ENCODE peak calls at places on chromosomes 4 and X, in seven cellular contexts. P, C, J, H, B, O and I are unnamed samples.

GRCh38 chr4:42819863-42820514 is 72.5 kb upstream of the GRXCR1 start:
- DNase-seq in H (no peak), J (no peak), C (no peak), B (no peak), O (no peak), P (no peak), I (no peak)

GRCh38 chr4:19213388-19213787 is 1038.3 kb upstream of the SLIT2 start:
- DNase-seq in P (no peak), C (peak), B (no peak), J (no peak), H (no peak), O (no peak), I (no peak)

GRCh38 chr4:177251237-177251636 is 58.4 kb upstream of the NEIL3 start:
- DNase-seq in P (no peak), H (peak), B (no peak), C (no peak), J (no peak), O (no peak), I (no peak)

GRCh38 chr4:117868201-117868600 is 166.1 kb upstream of the NDST3 start:
- DNase-seq in O (no peak), H (no peak), J (no peak), P (no peak), C (no peak), B (no peak), I (no peak)

GRCh38 chr4:145525291-145525740 is 43.7 kb downstream of the SMAD1 start:
- DNase-seq in O (no peak), H (no peak), J (no peak), B (no peak), C (peak), P (no peak), I (no peak)

GRCh38 chr4:139245590-139245989 is 34.4 kb downstream of the MGARP start:
- DNase-seq in H (no peak), P (no peak), J (no peak), C (no peak), B (no peak), O (peak), I (no peak)

GRCh38 chrX:77347572-77347971 is 99.6 kb upstream of the FGF16 start:
- DNase-seq in O (no peak), C (peak), B (no peak), H (no peak), P (no peak), J (no peak), I (no peak)

GRCh38 chr4:144456196-144456595 is 189.8 kb upstream of the HHIP start:
- DNase-seq in B (no peak), P (no peak), C (no peak), H (no peak), O (no peak), J (no peak), I (no peak)

GRCh38 chrX:33741807-33742206 is 390.3 kb downstream of the FAM47A start:
- DNase-seq in O (no peak), C (no peak), P (no peak), J (peak), B (no peak), H (peak), I (no peak)

GRCh38 chrX:141185366-141185765 is 8.4 kb upstream of the LDOC1 start:
- DNase-seq in H (no peak), P (no peak), C (no peak), O (no peak), J (no peak), B (no peak), I (no peak)

GRCh38 chrX:39519213-39519544 is 578.6 kb downstream of the BCOR start:
- DNase-seq in B (no peak), C (no peak), H (peak), J (no peak), P (no peak), O (peak), I (no peak)

GRCh38 chr4:73978886-73979285 is 2.9 kb downstream of the PF4 start:
- DNase-seq in C (no peak), O (peak), J (no peak), B (no peak), H (peak), P (no peak), I (no peak)

GRCh38 chr4:7358100-7358735 is 76.5 kb downstream of the PSAPL1 start:
- DNase-seq in B (no peak), C (no peak), P (no peak), O (peak), J (no peak), H (peak), I (no peak)

GRCh38 chr4:139455187-139455586 is 1.3 kb downstream of the RAB33B start:
- DNase-seq in J (no peak), C (no peak), H (no peak), B (no peak), P (no peak), O (no peak), I (no peak)

GRCh38 chr4:63563288-63564014 is 845.8 kb downstream of the TECRL start:
- DNase-seq in C (peak), H (peak), J (peak), O (no peak), P (no peak), B (no peak), I (no peak)

GRCh38 chr4:149371021-149371420 is 444.6 kb downstream of the IQCM start:
- DNase-seq in P (no peak), C (peak), B (no peak), O (peak), J (peak), H (peak), I (peak)

GRCh38 chr4:83851261-83852084 is 315.6 kb downstream of the GPAT3 start:
- DNase-seq in J (peak), H (peak), P (no peak), O (peak), C (no peak), B (no peak), I (no peak)

GRCh38 chrX:107684956-107685385 is 56.7 kb downstream of the PRPS1 start:
- DNase-seq in J (peak), P (peak), O (no peak), B (peak), C (no peak), H (peak), I (no peak)

DNA sequence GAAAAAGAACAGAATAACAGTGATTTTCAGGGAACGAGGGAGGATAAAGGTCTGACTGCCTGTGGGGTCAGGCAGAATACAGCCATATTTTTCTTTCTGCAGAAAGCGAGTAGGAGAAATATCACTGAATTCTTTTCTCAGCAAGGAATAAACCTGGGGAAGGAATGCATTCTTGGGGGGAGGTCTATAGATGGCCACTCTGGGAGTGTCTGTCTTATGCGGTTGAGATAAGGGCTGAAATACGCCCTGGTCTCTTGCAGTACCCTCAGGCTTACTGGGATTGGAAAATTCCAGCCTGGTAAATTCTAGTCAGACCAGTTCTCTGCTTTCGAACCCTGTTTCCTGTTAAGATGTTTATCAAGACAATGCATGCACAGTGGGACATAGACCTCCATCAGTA is 26.3 kb downstream of the CNGA1 start:
- DNase-seq in J (no peak), O (no peak), B (no peak), C (no peak), P (no peak), H (no peak), I (no peak)
- TF ChIP-seq CTCF in J (no peak), O (no peak), B (no peak), C (no peak), P (no peak), H (no peak), I (no peak)

GRCh38 chr4:111847256-111848108 is 297.8 kb upstream of the FAM241A start:
- DNase-seq in C (peak), B (no peak), J (no peak), H (peak), P (no peak), O (peak), I (no peak)
- TF ChIP-seq CTCF in C (peak), B (no peak), J (peak), H (peak), P (no peak), O (peak), I (no peak)

GRCh38 chr4:92014060-92014459 is 289.7 kb upstream of the GRID2 start:
- DNase-seq in O (no peak), J (no peak), B (no peak), P (no peak), C (no peak), H (peak), I (no peak)

GRCh38 chr4:92012899-92013867 is 290.6 kb upstream of the GRID2 start:
- DNase-seq in H (peak), P (no peak), O (no peak), J (peak), B (peak), C (peak), I (no peak)
- TF ChIP-seq CTCF in H (peak), P (no peak), O (no peak), J (peak), B (no peak), C (peak), I (no peak)

GRCh38 chr4:103207673-103208072 is 9.5 kb upstream of the CENPE start:
- DNase-seq in O (no peak), P (no peak), B (no peak), C (peak), H (peak), J (peak), I (no peak)
- TF ChIP-seq CTCF in O (no peak), P (no peak), B (no peak), C (peak), H (peak), J (peak), I (no peak)

GRCh38 chrX:79270401-79270800 is 96.7 kb downstream of the ITM2A start:
- DNase-seq in C (peak), J (peak), B (no peak), H (no peak), P (peak), O (no peak), I (peak)
- TF ChIP-seq CTCF in C (peak), J (peak), B (no peak), H (peak), P (no peak), O (no peak), I (peak)

GRCh38 chr4:112063260-112063659 is 82.0 kb upstream of the FAM241A start:
- DNase-seq in H (no peak), J (no peak), P (no peak), O (no peak), C (no peak), B (no peak), I (no peak)
- TF ChIP-seq CTCF in H (no peak), J (no peak), P (no peak), O (no peak), C (peak), B (no peak), I (no peak)